ENCODE peak calls at places on chromosomes 5 and 9, in ten cellular contexts. P is NCI-H1092; S is fibroblast of pulmonary artery; N is CD8-positive, alpha-beta memory T cell; X is body of pancreas; I is stimulated activated CD4-positive, alpha-beta T cell treated with anti-CD3 and anti-CD28 coated beads, Interleukin-1b, Interleukin-23, amount 100 ng/mL, for 4 hours; C is transverse colon; U is Caki2; D is NCI-H2081; K is amniotic stem cell. O is an unnamed sample.

GRCh38 chr9:84315278-84315877 is 25.2 kb downstream of the SLC28A3 start:
- DNase-seq in N (peak), I (peak), K (peak), S (peak), X (peak), P (peak), D (peak), C (peak), U (peak), O (peak)

GRCh38 chr9:677461-678097 is 163.9 kb upstream of the DMRT1 start:
- DNase-seq in S (no peak), X (no peak), U (no peak), I (no peak), P (no peak), D (no peak), N (no peak), C (no peak), K (no peak), O (peak)

GRCh38 chr9:125550216-125550614 is 156.8 kb downstream of the MAPKAP1 start:
- DNase-seq in D (no peak), X (no peak), N (no peak), U (peak), C (no peak), I (no peak), P (no peak), S (peak), K (no peak), O (no peak)

GRCh38 chr5:120255214-120255613 is 208.9 kb upstream of the PRR16 start:
- DNase-seq in S (no peak), X (no peak), K (no peak), U (no peak), P (no peak), N (no peak), I (no peak), D (no peak), C (no peak), O (no peak)

GRCh38 chr9:91807640-91808246 is 142.3 kb downstream of the ROR2 start:
- DNase-seq in U (no peak), C (no peak), K (no peak), X (no peak), P (no peak), I (no peak), S (no peak), D (no peak), N (no peak), O (no peak)

GRCh38 chr9:7970666-7971335 is 171.2 kb upstream of the DMAC1 start:
- DNase-seq in K (no peak), D (no peak), U (no peak), N (no peak), I (no peak), S (no peak), P (no peak), C (no peak), X (no peak), O (no peak)

GRCh38 chr5:96226941-96227552 is 206.0 kb downstream of the PCSK1 start:
- DNase-seq in P (no peak), D (no peak), N (no peak), C (no peak), K (peak), S (peak), I (no peak), X (peak), U (no peak), O (peak)

GRCh38 chr9:113675475-113675941 is 200.6 kb upstream of the ZNF618 start:
- DNase-seq in I (no peak), D (no peak), K (peak), N (no peak), X (peak), S (peak), P (no peak), U (peak), C (peak), O (peak)

GRCh38 chr5:69167488-69167845 is 517 bp downstream of the CCNB1 start:
- DNase-seq in S (peak), D (no peak), U (no peak), C (no peak), X (no peak), I (no peak), N (no peak), K (no peak), P (no peak), O (no peak)

GRCh38 chr5:69329905-69330489 is 2.6 kb downstream of the CCDC125 start:
- DNase-seq in N (no peak), S (no peak), P (no peak), I (no peak), K (no peak), X (no peak), U (peak), C (no peak), D (no peak), O (no peak)

GRCh38 chr5:156815988-156816599 is 34.0 kb upstream of the PPP1R2B start:
- DNase-seq in C (peak), X (peak), S (peak), N (no peak), K (no peak), D (peak), P (no peak), I (no peak), U (peak), O (peak)

GRCh38 chr5:6454628-6455053 is 6.0 kb downstream of the UBE2QL1 start:
- DNase-seq in S (no peak), I (no peak), U (no peak), X (no peak), D (no peak), P (no peak), N (no peak), K (no peak), C (no peak), O (no peak)

GRCh38 chr5:72378636-72379289 is 58.6 kb downstream of the PTCD2 start:
- DNase-seq in P (peak), S (peak), I (no peak), K (peak), X (peak), C (no peak), D (peak), N (no peak), U (peak), O (peak)

GRCh38 chr9:97767891-97768290 is 70.8 kb upstream of the XPA start:
- DNase-seq in C (no peak), N (no peak), D (no peak), K (no peak), P (no peak), U (no peak), X (no peak), I (no peak), S (no peak), O (no peak)

GRCh38 chr5:180136661-180137381 is 65.3 kb upstream of the RNF130 start:
- DNase-seq in U (no peak), N (no peak), X (no peak), C (no peak), P (no peak), S (no peak), I (no peak), D (no peak), K (no peak), O (no peak)

GRCh38 chr5:398475-399295 is 44.3 kb upstream of the EXOC3 start:
- DNase-seq in S (no peak), P (no peak), N (no peak), I (no peak), X (peak), C (no peak), U (no peak), D (peak), K (no peak), O (no peak)

GRCh38 chr9:136324501-136325300 is 2.6 kb upstream of the GPSM1 start:
- DNase-seq in C (no peak), N (no peak), K (no peak), U (peak), I (no peak), X (peak), S (no peak), D (no peak), P (no peak), O (no peak)

GRCh38 chr9:99845063-99845462 is 23.4 kb downstream of the NR4A3 start:
- DNase-seq in D (no peak), S (no peak), P (no peak), K (no peak), X (no peak), U (no peak), N (no peak), C (no peak), I (no peak), O (no peak)

O was measured in MG63.